ENCODE peak calls at places on chromosome 19, in nine cellular contexts. U is HL-60, Q is stomach, P is tibial nerve, S is fibroblast of lung, Z is astrocyte, K is ascending aorta, M is right lobe of liver, E is IMR-90. T is an unnamed sample.

GRCh38 chr19:11578342-11579142 is 1.1 kb upstream of the ACP5 start:
- DNase-seq in Q (peak), P (no peak), S (peak), Z (no peak), U (peak), E (no peak), M (peak), K (no peak), T (peak)

GRCh38 chr19:7986321-7987083 is 18.9 kb downstream of the ELAVL1 start:
- DNase-seq in K (no peak), S (peak), E (peak), P (no peak), Q (no peak), M (no peak), U (no peak), Z (peak), T (no peak)

GRCh38 chr19:40605201-40605971 is 4.2 kb downstream of the LTBP4 start:
- DNase-seq in Z (peak), P (peak), S (peak), M (peak), E (peak), K (peak), Q (peak), U (peak), T (peak)

GRCh38 chr19:38683393-38684077 is 36.1 kb downstream of the ACTN4 start:
- DNase-seq in K (peak), Z (peak), E (peak), M (peak), S (peak), P (no peak), Q (peak), U (no peak), T (peak)

GRCh38 chr19:56253737-56254136 is 18.8 kb upstream of the EDDM13 start:
- DNase-seq in S (peak), M (no peak), K (no peak), E (peak), U (peak), Z (peak), P (no peak), Q (no peak), T (no peak)

GRCh38 chr19:2727640-2727944 is 6.4 kb upstream of the DIRAS1 start:
- DNase-seq in S (no peak), Z (no peak), E (no peak), K (no peak), P (no peak), Q (no peak), M (no peak), U (no peak), T (no peak)

GRCh38 chr19:52936151-52936957 is 13.1 kb upstream of the ZNF888 start:
- DNase-seq in S (no peak), Q (peak), M (no peak), U (no peak), Z (no peak), P (no peak), E (no peak), K (no peak), T (peak)

GRCh38 chr19:44303976-44304568 is 753 bp downstream of the ZNF235 start:
- DNase-seq in K (no peak), Q (no peak), P (no peak), S (no peak), Z (peak), U (no peak), E (peak), M (no peak), T (peak)

GRCh38 chr19:5947435-5947834 is 30.5 kb downstream of the RANBP3 start:
- DNase-seq in M (peak), U (peak), P (peak), Q (peak), S (peak), K (peak), E (peak), Z (peak), T (no peak)

GRCh38 chr19:47714339-47714738 is 1.1 kb downstream of the EHD2 start:
- DNase-seq in S (peak), Z (no peak), E (no peak), P (no peak), M (no peak), U (no peak), Q (no peak), K (no peak), T (no peak)

GRCh38 chr19:47723573-47723923 is 10.3 kb downstream of the EHD2 start:
- DNase-seq in P (no peak), S (peak), U (peak), Q (peak), E (peak), K (peak), M (no peak), Z (peak), T (no peak)

GRCh38 chr19:47716270-47716937 is 3.2 kb downstream of the EHD2 start:
- DNase-seq in U (no peak), S (no peak), Q (no peak), M (no peak), K (no peak), P (no peak), E (no peak), Z (no peak), T (no peak)

GRCh38 chr19:47720669-47721068 is 7.4 kb downstream of the EHD2 start:
- DNase-seq in U (no peak), Z (no peak), M (no peak), Q (no peak), K (no peak), S (no peak), E (no peak), P (no peak), T (no peak)

GRCh38 chr19:47719047-47719885 is 6.0 kb downstream of the EHD2 start:
- DNase-seq in P (peak), Q (peak), U (no peak), E (peak), K (peak), M (no peak), S (peak), Z (peak), T (peak)
- H3K27ac ChIP-seq in P (peak), Q (peak), U (no peak), E (peak), K (peak), M (no peak), S (peak), Z (peak), T (peak)

GRCh38 chr19:23436944-23437343 is 41.7 kb upstream of the ZNF91 start:
- DNase-seq in K (no peak), P (no peak), U (no peak), Z (no peak), M (no peak), Q (no peak), E (no peak), S (no peak), T (no peak)

GRCh38 chr19:23436318-23436717 is 41.0 kb upstream of the ZNF91 start:
- DNase-seq in Q (no peak), S (no peak), U (no peak), E (no peak), M (no peak), Z (no peak), P (no peak), K (no peak), T (peak)

GRCh38 chr19:23440207-23440606 is 44.9 kb upstream of the ZNF91 start:
- DNase-seq in M (no peak), S (no peak), P (no peak), U (no peak), Q (no peak), K (no peak), Z (no peak), E (no peak), T (no peak)

GRCh38 chr19:23439623-23440022 is 44.4 kb upstream of the ZNF91 start:
- DNase-seq in U (no peak), Z (no peak), P (no peak), E (no peak), M (no peak), K (no peak), Q (no peak), S (no peak), T (no peak)

GRCh38 chr19:23437901-23438300 is 42.6 kb upstream of the ZNF91 start:
- DNase-seq in Z (no peak), U (no peak), M (no peak), Q (no peak), S (no peak), K (no peak), P (no peak), E (no peak), T (no peak)
- TF ChIP-seq CTCF in Z (no peak), U (no peak), M (no peak), Q (no peak), S (no peak), K (no peak), P (no peak), E (no peak), T (no peak)

DNA sequence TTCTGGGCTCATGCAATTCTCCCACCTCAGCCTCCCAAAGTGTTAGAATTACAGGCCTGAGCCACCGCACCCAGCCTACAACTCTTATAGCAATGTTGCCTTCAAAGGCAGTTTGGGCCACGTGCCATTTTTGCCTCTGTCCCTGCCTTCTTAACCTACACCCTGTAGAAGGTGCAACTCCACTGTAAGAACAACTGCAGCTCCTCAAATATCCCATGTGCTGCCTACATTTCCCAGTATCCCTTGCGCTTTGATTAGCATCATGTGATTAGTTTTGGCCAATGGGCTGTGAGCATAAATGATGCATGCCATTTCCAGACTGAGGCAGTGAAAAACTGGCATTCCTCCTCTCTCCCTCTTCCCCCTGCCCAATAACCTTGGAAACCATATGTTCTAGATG is 75.3 kb upstream of the MRI1 start:
- DNase-seq in S (peak), K (no peak), E (peak), Q (no peak), M (no peak), U (no peak), P (no peak), Z (peak), T (no peak)
- H3K27ac ChIP-seq in S (no peak), K (no peak), E (no peak), Q (no peak), M (no peak), U (no peak), P (no peak), Z (no peak), T (no peak)

GRCh38 chr19:29923653-29924052 is 18.4 kb upstream of the URI1 start:
- DNase-seq in E (no peak), U (no peak), M (no peak), Q (no peak), S (no peak), P (no peak), K (no peak), Z (no peak), T (no peak)
- TF ChIP-seq CTCF in E (no peak), U (no peak), M (no peak), Q (no peak), S (no peak), P (no peak), K (no peak), Z (no peak), T (no peak)

DNA sequence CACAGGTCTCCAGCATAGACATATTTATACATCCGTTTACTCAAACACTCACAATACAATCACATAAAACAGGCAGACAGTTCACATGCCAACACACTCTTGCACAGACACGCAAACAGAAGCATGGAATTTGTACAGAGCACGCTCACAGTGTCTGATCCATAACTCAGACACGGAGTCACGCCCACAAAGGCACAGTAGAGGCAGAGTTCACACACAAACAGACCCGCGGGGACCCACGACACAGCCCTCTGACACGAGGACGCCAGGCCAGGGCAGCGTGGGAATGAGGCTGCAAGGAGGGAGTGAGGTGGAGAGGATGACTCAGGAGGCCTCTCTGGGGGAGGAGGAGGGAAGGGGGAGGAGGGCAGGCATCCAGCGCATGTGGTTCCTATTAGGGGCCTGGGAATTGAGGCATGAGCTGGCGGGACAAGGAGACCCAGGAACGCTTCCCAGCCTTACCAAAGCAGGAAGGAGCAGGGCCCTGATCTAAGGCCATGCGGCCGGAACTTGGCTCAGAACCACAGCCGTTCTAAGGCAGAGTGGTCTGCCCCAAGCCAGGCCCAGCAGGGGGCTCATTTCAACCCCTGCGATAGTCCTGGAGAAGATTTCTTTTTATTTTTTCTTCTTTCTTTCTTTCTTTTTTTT is 9.1 kb upstream of the OLFM2 start:
- DNase-seq in E (peak), K (peak), S (peak), P (peak), Q (peak), U (no peak), M (peak), Z (peak), T (peak)
- H3K27ac ChIP-seq in E (peak), K (peak), S (peak), P (peak), Q (peak), U (no peak), M (no peak), Z (peak), T (peak)